ENCODE peak calls at places on chromosomes 1 and 21, in eight cellular contexts. T is adrenal gland, G is fibroblast of lung, U is breast epithelium, E is brain microvascular endothelial cell, J is heart right ventricle, Y is IMR-90, W is foreskin fibroblast. O is an unnamed sample.

GRCh38 chr1:162670928-162671663 is 38.8 kb downstream of the DDR2 start:
- DNase-seq in E (peak), U (no peak), W (peak), Y (peak), J (no peak), T (peak), G (peak), O (no peak)

GRCh38 chr1:203320546-203321272 is 15.4 kb downstream of the BTG2 start:
- DNase-seq in Y (peak), W (peak), G (peak), E (no peak), T (no peak), U (peak), J (peak), O (peak)

GRCh38 chr1:21861602-21862429 is 49.8 kb downstream of the LDLRAD2 start:
- DNase-seq in G (peak), E (peak), W (peak), Y (peak), T (peak), J (no peak), U (no peak), O (no peak)

GRCh38 chr1:65002508-65003315 is 36.4 kb upstream of the JAK1 start:
- DNase-seq in U (peak), W (peak), E (peak), Y (peak), G (peak), J (peak), T (peak), O (no peak)

GRCh38 chr1:67188137-67188536 is 21.9 kb downstream of the IL23R start:
- DNase-seq in E (no peak), G (no peak), U (no peak), J (no peak), Y (no peak), T (no peak), W (no peak), O (no peak)

GRCh38 chr1:10143961-10144485 is 66.3 kb upstream of the KIF1B start:
- DNase-seq in E (no peak), U (no peak), Y (no peak), W (no peak), T (no peak), G (no peak), J (no peak), O (no peak)

GRCh38 chr1:231357831-231358354 is 19.8 kb downstream of the SPRTN start:
- DNase-seq in W (peak), Y (peak), G (peak), T (peak), E (peak), U (no peak), J (peak), O (peak)

GRCh38 chr1:68197891-68198290 is 34.4 kb downstream of the WLS start:
- DNase-seq in Y (peak), T (no peak), E (no peak), W (no peak), J (no peak), U (no peak), G (peak), O (peak)

GRCh38 chr1:75345538-75346292 is 211.5 kb downstream of the LHX8 start:
- DNase-seq in J (no peak), G (peak), T (no peak), E (peak), Y (no peak), W (no peak), U (no peak), O (no peak)

DNA sequence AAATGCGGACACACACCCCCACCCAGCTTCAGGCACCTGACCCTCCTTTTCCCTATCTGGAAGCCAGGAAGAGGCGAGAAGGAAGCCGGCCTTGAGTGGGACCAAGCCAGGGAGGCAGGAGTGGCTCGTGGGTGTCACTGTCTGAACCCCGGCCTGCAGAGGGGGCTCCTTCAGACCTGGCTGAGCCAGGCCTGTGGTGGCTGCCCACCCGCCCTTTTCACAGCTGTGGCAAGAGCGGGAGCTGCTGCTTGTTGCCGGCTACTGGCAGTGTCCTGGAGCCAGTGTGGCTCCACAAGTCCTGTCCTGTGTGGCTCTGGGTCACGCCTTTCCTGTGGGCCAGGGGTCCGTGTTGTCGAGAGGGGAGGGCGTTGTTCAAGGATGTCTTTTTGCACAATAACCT is 1.2 kb downstream of the PFKL start:
- DNase-seq in T (no peak), J (no peak), Y (no peak), G (no peak), E (no peak), U (no peak), W (no peak), O (no peak)
- H3K4me3 ChIP-seq in T (peak), J (peak), Y (peak), G (peak), E (peak), U (peak), W (peak), O (peak)

GRCh38 chr1:9070421-9071015 is 1.1 kb upstream of the SLC2A5 start:
- DNase-seq in G (no peak), J (no peak), W (no peak), T (no peak), E (no peak), Y (no peak), U (no peak), O (peak)

GRCh38 chr1:9066945-9067807 is 2.3 kb downstream of the SLC2A5 start:
- DNase-seq in J (peak), T (peak), Y (peak), E (peak), G (peak), U (no peak), W (peak), O (no peak)

GRCh38 chr1:9071554-9072235 is 2.3 kb upstream of the SLC2A5 start:
- DNase-seq in U (no peak), G (no peak), W (no peak), Y (no peak), J (no peak), T (no peak), E (no peak), O (no peak)

GRCh38 chr1:9068971-9069323 is 488 bp downstream of the SLC2A5 start:
- DNase-seq in G (no peak), W (no peak), E (no peak), U (no peak), T (no peak), J (no peak), Y (no peak), O (no peak)

GRCh38 chr1:9069324-9070100 is at the start of gene SLC2A5:
- DNase-seq in U (no peak), J (peak), W (no peak), T (no peak), G (peak), Y (no peak), E (no peak), O (no peak)
- H3K4me3 ChIP-seq in U (peak), J (peak), W (peak), T (no peak), G (peak), Y (no peak), E (no peak), O (no peak)

GRCh38 chr1:46333300-46334029 is 7.1 kb upstream of the NSUN4 start:
- DNase-seq in W (peak), U (no peak), T (peak), G (peak), J (no peak), E (peak), Y (peak), O (peak)
- H3K4me3 ChIP-seq in W (no peak), U (no peak), T (no peak), G (no peak), J (no peak), E (no peak), Y (no peak), O (no peak)

DNA sequence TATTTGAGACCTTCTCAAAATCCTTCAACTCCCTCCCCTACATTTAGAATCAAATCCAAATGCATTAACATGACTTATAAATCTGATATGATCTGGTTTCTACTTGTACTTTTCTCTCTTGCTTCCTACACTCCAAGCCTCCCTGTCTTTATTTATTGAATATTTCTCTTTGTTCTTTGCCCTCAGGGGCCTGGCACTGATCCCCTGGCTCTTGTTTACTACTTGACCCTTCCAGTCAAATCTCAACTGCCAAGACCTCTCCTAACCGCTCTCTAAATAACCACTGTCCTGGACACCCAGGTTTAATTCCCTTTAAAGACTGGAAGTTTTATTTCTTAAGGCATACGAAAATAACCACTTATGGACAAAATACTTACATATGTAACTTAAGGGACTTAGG is 248.9 kb downstream of the CHRM3 start:
- DNase-seq in E (no peak), G (no peak), W (no peak), T (no peak), U (peak), Y (no peak), J (no peak), O (peak)
- H3K4me3 ChIP-seq in E (no peak), G (no peak), W (no peak), T (no peak), U (no peak), Y (no peak), J (no peak), O (no peak)

DNA sequence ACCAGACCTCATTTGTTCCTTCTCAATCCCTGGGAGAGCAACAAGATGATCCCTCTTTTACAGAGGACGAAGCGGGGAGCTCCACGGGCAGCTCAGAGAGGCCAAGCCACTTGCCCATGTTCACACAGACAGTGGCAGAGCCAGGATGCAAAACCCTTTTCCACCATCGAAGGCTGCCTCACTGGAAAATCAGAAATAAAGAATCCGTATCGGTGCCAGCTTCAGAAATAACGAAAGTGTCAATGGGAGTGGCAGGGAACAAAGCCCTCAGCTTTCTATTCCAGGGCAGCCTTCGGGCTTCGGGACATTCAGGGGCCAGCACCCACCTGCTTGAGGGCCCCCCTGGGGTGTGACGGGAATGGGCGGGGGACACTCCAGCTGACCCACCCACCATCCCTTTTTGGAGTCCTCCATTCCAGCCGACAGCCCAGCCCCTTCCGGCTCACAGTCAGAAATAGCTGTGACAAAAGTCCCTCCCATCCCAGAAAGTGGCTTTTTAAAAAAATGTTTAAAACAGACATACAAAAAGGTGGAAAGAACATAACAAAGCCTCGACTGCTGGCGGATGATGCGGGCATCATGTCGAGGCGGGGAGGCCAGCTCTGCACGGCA is 6.0 kb downstream of the IFFO2 start:
- DNase-seq in E (no peak), T (no peak), W (no peak), G (no peak), Y (no peak), J (peak), U (no peak), O (no peak)
- H3K4me3 ChIP-seq in E (no peak), T (peak), W (peak), G (peak), Y (peak), J (peak), U (peak), O (no peak)

GRCh38 chr1:209895709-209896108 is 42.3 kb upstream of the SYT14 start:
- DNase-seq in Y (peak), E (peak), U (no peak), G (peak), W (peak), T (no peak), J (no peak), O (no peak)
- H3K4me3 ChIP-seq in Y (no peak), E (no peak), U (no peak), G (no peak), W (no peak), T (no peak), J (no peak), O (no peak)

GRCh38 chr1:171431994-171432393 is 53.3 kb upstream of the PRRC2C start:
- DNase-seq in Y (no peak), W (no peak), U (no peak), J (no peak), T (no peak), E (no peak), G (no peak), O (no peak)
- H3K4me3 ChIP-seq in Y (no peak), W (no peak), U (no peak), J (no peak), T (no peak), E (no peak), G (no peak), O (no peak)

DNA sequence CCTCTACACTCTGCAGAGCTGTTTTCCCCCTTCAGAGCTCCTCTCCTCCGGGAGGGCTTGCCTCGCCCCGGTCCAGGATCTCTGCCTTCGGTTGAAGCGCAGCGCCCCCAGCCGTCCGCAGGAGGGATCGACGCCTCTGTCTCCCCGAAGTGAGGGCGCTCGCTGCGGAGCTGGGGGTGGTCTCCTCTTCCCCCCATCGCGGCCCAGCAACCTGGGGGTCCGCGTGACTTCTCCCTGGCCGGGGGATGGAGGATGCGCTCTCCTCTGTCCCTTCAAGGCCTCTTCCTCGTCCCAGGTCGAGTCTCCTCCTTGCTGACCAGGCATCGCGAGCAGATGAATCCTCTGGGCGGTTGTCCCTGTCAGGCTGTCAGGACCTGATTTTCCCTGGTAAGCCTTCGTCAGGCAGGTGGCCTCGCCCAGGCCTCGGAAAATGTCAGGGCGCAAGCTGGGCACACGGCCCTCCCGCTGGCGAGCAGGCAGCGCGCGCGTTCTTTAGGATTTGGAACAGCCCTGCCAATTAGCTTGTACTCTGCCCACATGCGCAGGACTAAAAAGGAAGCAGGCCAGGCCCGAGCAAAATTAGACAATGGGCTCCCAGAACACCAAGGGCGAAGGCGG is 90.5 kb downstream of the EDEM3 start:
- DNase-seq in T (peak), U (peak), W (peak), J (peak), E (peak), Y (peak), G (peak), O (no peak)
- H3K4me3 ChIP-seq in T (peak), U (peak), W (peak), J (peak), E (peak), Y (peak), G (peak), O (no peak)

GRCh38 chr1:32240140-32240951 is 6.7 kb upstream of the FAM167B start:
- DNase-seq in Y (peak), W (peak), T (peak), G (peak), E (no peak), U (peak), J (peak), O (no peak)
- H3K4me3 ChIP-seq in Y (peak), W (peak), T (peak), G (peak), E (peak), U (peak), J (peak), O (peak)

GRCh38 chr1:94884101-94884875 is 42.6 kb downstream of the CNN3 start:
- DNase-seq in E (peak), G (peak), W (peak), J (no peak), Y (peak), T (no peak), U (peak), O (no peak)
- H3K4me3 ChIP-seq in E (no peak), G (no peak), W (no peak), J (no peak), Y (no peak), T (no peak), U (peak), O (no peak)